ENCODE peak calls at places on chromosomes 6 and 20, in ten cellular contexts. P, J, A, V, K, H, S, E, L and N are unnamed samples.

GRCh38 chr20:3163099-3164042 is 3.7 kb upstream of the FASTKD5 start:
- DNase-seq in P (no peak), J (no peak), A (no peak), V (no peak), K (no peak), H (peak; percentile 46), S (no peak), E (no peak), L (no peak), N (no peak)

GRCh38 chr6:150006961-150007464 is 18.3 kb downstream of the RAET1L start:
- DNase-seq in P (no peak), J (no peak), A (peak; percentile 13), V (no peak), K (peak; percentile 43), H (no peak), S (no peak), E (no peak), L (no peak), N (no peak)

GRCh38 chr20:61896058-61896961 is 169.4 kb downstream of the TAF4 start:
- DNase-seq in P (peak; percentile 23), J (no peak), A (peak; percentile 28), V (no peak), K (peak; percentile 69), H (no peak), S (no peak), E (peak; percentile 39), L (no peak), N (no peak)

GRCh38 chr20:48626226-48626937 is 201.4 kb downstream of the PREX1 start:
- DNase-seq in P (no peak), J (no peak), A (peak; percentile 44), V (peak; percentile 40), K (no peak), H (no peak), S (no peak), E (no peak), L (no peak), N (no peak)

GRCh38 chr6:24996145-24996836 is 60.5 kb upstream of the RIPOR2 start:
- DNase-seq in P (no peak), J (no peak), A (no peak), V (no peak), K (no peak), H (no peak), S (no peak), E (no peak), L (no peak), N (no peak)

GRCh38 chr6:40538556-40538955 is 48.6 kb downstream of the LRFN2 start:
- DNase-seq in P (no peak), J (no peak), A (no peak), V (no peak), K (no peak), H (no peak), S (no peak), E (no peak), L (no peak), N (no peak)

GRCh38 chr20:11726021-11726420 is 191.7 kb upstream of the BTBD3 start:
- DNase-seq in P (peak; percentile 5), J (no peak), A (no peak), V (no peak), K (no peak), H (no peak), S (no peak), E (no peak), L (no peak), N (no peak)

GRCh38 chr6:56297022-56297995 is 49.9 kb upstream of the COL21A1 start:
- DNase-seq in P (no peak), J (no peak), A (no peak), V (no peak), K (peak; percentile 76), H (no peak), S (no peak), E (no peak), L (no peak), N (no peak)

GRCh38 chr6:136757150-136757549 is 35.1 kb downstream of the MAP3K5 start:
- DNase-seq in P (peak; percentile 25), J (no peak), A (peak; percentile 36), V (no peak), K (no peak), H (no peak), S (no peak), E (no peak), L (no peak), N (no peak)

GRCh38 chr6:121435444-121436069 is at the start of gene GJA1:
- DNase-seq in P (peak; percentile 85), J (peak; percentile 46), A (peak; percentile 86), V (no peak), K (peak; percentile 67), H (peak; percentile 66), S (peak; percentile 31), E (no peak), L (no peak), N (peak; percentile 60)

GRCh38 chr6:33886673-33887144 is 82.9 kb upstream of the MLN start:
- DNase-seq in P (no peak), J (peak; percentile 16), A (peak; percentile 41), V (no peak), K (peak; percentile 48), H (peak; percentile 82), S (no peak), E (peak; percentile 73), L (no peak), N (no peak)
- H3K27ac ChIP-seq in P (no peak overlapping the region), J (no peak overlapping the region), A (no peak overlapping the region), V (no peak overlapping the region), K (no peak overlapping the region), H (no peak overlapping the region), S (no peak overlapping the region), E (no peak overlapping the region), L (no peak overlapping the region), N (no peak overlapping the region)

DNA sequence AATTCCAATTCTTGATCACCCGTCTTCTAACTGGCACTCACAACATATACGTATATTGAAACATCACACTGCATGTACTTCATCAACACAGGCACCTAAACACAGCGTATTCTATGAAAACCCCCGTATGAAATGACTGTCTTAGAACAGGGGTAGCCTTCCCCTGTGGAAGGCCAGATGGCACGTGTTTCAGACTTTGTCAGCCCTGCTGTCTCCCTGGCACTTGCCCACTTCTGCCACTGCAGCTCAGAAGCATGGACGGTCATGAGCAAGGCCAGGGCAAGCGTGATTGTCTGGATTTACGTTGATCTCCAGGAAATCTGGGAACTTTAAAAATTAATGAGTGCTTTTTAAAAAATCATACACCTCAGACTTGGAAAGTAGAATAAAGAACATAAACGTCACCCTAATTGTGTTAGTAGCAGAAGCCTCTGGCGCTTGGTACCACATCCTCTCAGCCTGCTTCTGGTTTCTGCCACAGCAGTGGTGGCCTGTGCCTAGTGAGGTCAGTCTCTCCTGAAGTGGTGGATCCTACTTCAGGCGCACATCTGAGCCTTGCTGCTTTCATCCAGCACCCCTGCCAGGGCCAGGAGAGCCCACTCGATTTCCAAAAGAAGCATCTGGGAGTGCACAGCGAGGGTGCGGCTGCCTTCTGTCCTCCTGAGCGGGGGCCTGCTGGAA is 18.3 kb downstream of the PDE10A start:
- DNase-seq in P (no peak), J (no peak), A (no peak), V (no peak), K (no peak), H (no peak), S (no peak), E (no peak), L (no peak), N (no peak)
- H3K27ac ChIP-seq in P (no peak overlapping the region), J (no peak overlapping the region), A (no peak overlapping the region), V (no peak overlapping the region), K (no peak overlapping the region), H (no peak overlapping the region), S (no peak overlapping the region), E (no peak overlapping the region), L (no peak overlapping the region), N (no peak overlapping the region)

DNA sequence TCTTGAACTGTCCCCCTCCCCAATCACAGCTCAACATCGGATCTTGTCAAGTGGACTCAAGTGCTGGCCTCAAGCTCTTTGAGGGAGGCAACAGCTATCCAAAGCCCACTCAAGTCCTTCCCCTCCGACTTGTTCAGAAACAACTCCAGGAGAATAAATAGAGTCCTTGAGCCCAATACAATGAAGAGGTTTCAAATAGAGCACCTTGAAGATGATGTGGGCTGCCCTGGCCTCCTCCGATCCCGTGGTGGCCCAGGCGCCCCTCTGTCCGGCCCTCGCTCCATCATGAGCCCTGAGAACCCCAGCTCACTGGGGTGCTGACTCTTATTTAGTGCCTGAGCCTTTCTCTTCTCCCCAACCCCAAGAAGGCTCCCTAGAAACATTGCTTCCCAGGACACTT is 164.3 kb upstream of the PMEPA1 start:
- DNase-seq in P (no peak), J (no peak), A (no peak), V (no peak), K (no peak), H (no peak), S (no peak), E (no peak), L (no peak), N (no peak)
- H3K27ac ChIP-seq in P (no peak overlapping the region), J (no peak overlapping the region), A (no peak overlapping the region), V (no peak overlapping the region), K (no peak overlapping the region), H (no peak overlapping the region), S (no peak overlapping the region), E (no peak overlapping the region), L (no peak overlapping the region), N (no peak overlapping the region)

DNA sequence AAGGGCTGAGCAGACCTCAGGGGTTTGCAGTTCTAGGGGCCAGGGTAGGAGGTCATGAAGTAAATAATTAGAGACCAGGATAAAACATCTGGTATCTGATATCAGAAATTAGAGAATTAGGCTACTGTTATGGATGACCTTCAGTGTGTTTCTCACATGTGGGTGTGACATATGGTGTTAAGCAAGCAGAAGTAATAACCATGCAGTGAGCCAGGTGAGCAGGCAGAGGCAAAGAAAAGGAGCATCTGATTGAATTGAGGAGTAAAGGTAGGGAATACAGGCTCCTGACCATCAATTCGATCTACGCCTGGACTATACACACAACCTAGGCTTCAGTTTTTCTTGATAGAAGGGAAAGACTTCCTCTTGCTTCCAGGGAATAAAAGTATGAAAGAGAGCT is 34.7 kb upstream of the MAP3K7 start:
- DNase-seq in P (no peak), J (no peak), A (no peak), V (no peak), K (no peak), H (no peak), S (no peak), E (no peak), L (no peak), N (no peak)
- H3K27ac ChIP-seq in P (no peak overlapping the region), J (no peak overlapping the region), A (no peak overlapping the region), V (no peak overlapping the region), K (no peak overlapping the region), H (no peak overlapping the region), S (no peak overlapping the region), E (no peak overlapping the region), L (no peak overlapping the region), N (no peak overlapping the region)